ENCODE peak calls at places on chromosomes 12 and 14, in nine cellular contexts. T, V, F, Y, K, L, G, S and P are unnamed samples.

GRCh38 chr12:3520168-3520567 is 29.2 kb downstream of the PRMT8 start:
- DNase-seq in L (no peak), S (no peak), T (no peak), Y (no peak), V (no peak), K (no peak), F (no peak), G (no peak), P (peak; percentile 1)

GRCh38 chr14:101351769-101352168 is 209.5 kb upstream of the DIO3 start:
- DNase-seq in T (no peak), F (no peak), L (no peak), S (no peak), G (no peak), V (no peak), K (no peak), Y (no peak), P (no peak)

GRCh38 chr12:94710933-94711332 is 60.6 kb upstream of the TMCC3 start:
- DNase-seq in K (no peak), Y (no peak), G (peak; percentile 37), V (peak; percentile 13), L (no peak), F (no peak), T (peak; percentile 43), S (peak; percentile 29), P (peak; percentile 33)

GRCh38 chr12:116376354-116377193 is 99.1 kb upstream of the MED13L start:
- DNase-seq in L (peak; percentile 88), K (no peak), T (no peak), F (no peak), V (peak; percentile 61), S (peak; percentile 92), Y (no peak), G (no peak), P (peak; percentile 96)

GRCh38 chr12:114662512-114663177 is 21.3 kb downstream of the TBX3 start:
- DNase-seq in Y (peak; percentile 58), V (peak; percentile 92), S (peak; percentile 89), T (peak; percentile 57), F (no peak), K (peak; percentile 91), L (peak; percentile 86), G (peak; percentile 78), P (peak; percentile 98)

GRCh38 chr12:53289891-53290290 is 5.5 kb upstream of the PFDN5 start:
- DNase-seq in T (no peak), S (peak; percentile 82), V (peak; percentile 22), G (no peak), F (no peak), K (no peak), Y (no peak), L (no peak), P (peak; percentile 64)

GRCh38 chr14:94052662-94053061 is 26.5 kb downstream of the OTUB2 start:
- DNase-seq in F (no peak), K (no peak), T (no peak), L (no peak), G (no peak), S (no peak), V (no peak), Y (no peak), P (no peak)

GRCh38 chr12:15212877-15213276 is 8.3 kb downstream of the RERG start:
- DNase-seq in F (no peak), K (no peak), L (no peak), Y (no peak), S (no peak), G (peak; percentile 27), T (no peak), V (no peak), P (no peak)

GRCh38 chr14:48805315-48805714 is 780.9 kb downstream of the RPS29 start:
- DNase-seq in G (peak; percentile 51), Y (no peak), L (peak; percentile 3), S (no peak), V (no peak), K (peak; percentile 33), F (no peak), T (no peak), P (no peak)

GRCh38 chr12:13436182-13436581 is 239.7 kb downstream of the EMP1 start:
- DNase-seq in S (no peak), T (no peak), V (no peak), L (no peak), K (no peak), G (no peak), F (no peak), Y (no peak), P (no peak)

GRCh38 chr12:131441638-131442336 is 269.1 kb upstream of the SFSWAP start:
- DNase-seq in S (no peak), G (no peak), L (no peak), F (no peak), V (no peak), T (no peak), Y (no peak), K (no peak), P (no peak)

GRCh38 chr12:128817115-128818015 is 6.4 kb downstream of the SLC15A4 start:
- DNase-seq in L (peak; percentile 79), Y (no peak), G (no peak), V (peak; percentile 43), K (peak; percentile 40), T (no peak), S (peak; percentile 83), F (no peak), P (no peak)

GRCh38 chr12:7131502-7131866 is 1.3 kb downstream of the CLSTN3 start:
- DNase-seq in T (no peak), F (no peak), Y (peak; percentile 37), S (no peak), V (no peak), G (peak; percentile 31), L (no peak), K (no peak), P (no peak)

GRCh38 chr12:64860446-64860998 is 36.1 kb downstream of the TBC1D30 start:
- DNase-seq in L (no peak), S (no peak), T (no peak), K (no peak), Y (no peak), V (no peak), F (no peak), G (no peak), P (no peak)

GRCh38 chr14:90883782-90884181 is 67.6 kb upstream of the TTC7B start:
- DNase-seq in L (peak; percentile 20), S (no peak), G (no peak), F (no peak), T (no peak), V (peak; percentile 35), Y (no peak), K (no peak), P (no peak)
- H2AFZ ChIP-seq in L (no peak overlapping the region), S (no peak overlapping the region), G (peak overlapping the region; percentile 51), F (no peak overlapping the region), T (no peak overlapping the region), V (no peak overlapping the region), Y (no peak overlapping the region), K (no peak overlapping the region), P (no peak overlapping the region)

DNA sequence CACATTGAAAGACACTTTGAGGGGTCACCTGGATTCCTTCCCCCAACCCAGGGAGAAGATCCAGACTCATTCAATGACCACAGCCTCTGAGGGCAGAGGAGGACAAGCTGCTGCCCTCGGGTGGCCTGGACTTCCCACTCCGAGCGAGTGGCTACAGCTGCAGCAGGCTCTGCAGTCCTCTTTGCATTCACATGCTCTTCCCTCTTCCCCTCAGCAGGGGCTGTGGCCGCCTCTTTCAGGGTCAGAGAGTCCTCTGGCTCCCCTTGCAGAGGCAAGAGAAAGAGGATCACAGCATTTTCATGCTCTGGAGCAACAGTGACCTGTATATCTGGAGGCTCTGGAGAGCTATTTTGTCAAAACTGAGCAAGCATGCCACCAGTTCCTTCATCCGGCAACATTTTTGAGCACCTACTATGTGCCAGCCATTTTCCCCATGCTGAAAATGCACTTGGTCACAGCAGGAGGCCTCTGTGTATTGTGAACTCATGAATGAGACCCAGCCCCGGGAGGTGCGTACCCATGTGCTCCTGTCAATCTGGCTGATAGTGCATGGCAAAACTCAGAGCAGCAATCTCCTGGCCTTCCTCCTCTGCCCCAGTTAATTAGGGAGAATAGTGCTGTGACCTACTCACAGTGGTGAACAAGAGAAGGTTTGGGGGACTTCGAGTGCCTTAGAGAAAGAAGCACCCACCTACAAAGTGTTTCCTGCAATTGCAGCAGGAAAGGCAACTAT is 42.9 kb upstream of the KCNA5 start:
- DNase-seq in F (no peak), V (no peak), L (no peak), G (peak; percentile 33), T (no peak), Y (no peak), K (no peak), S (no peak), P (no peak)
- H2AFZ ChIP-seq in F (no peak overlapping the region), V (no peak overlapping the region), L (no peak overlapping the region), G (peak overlapping the region; percentile 29), T (no peak overlapping the region), Y (no peak overlapping the region), K (no peak overlapping the region), S (no peak overlapping the region), P (no peak overlapping the region)

GRCh38 chr14:49867831-49868719 is 15.5 kb upstream of the NEMF start:
- DNase-seq in Y (peak; percentile 94), S (peak; percentile 98), V (peak; percentile 96), L (peak; percentile 95), G (peak; percentile 94), T (peak; percentile 94), K (peak; percentile 98), F (peak; percentile 86), P (peak; percentile 98)

GRCh38 chr14:49868720-49869114 is 16.1 kb upstream of the NEMF start:
- DNase-seq in S (no peak), K (no peak), G (peak; percentile 0), V (no peak), F (no peak), Y (no peak), L (no peak), T (no peak), P (no peak)

GRCh38 chr14:49865431-49865859 is 12.9 kb upstream of the NEMF start:
- DNase-seq in S (peak; percentile 79), G (peak; percentile 83), F (peak; percentile 67), L (peak; percentile 71), Y (peak; percentile 74), T (no peak), K (peak; percentile 84), V (peak; percentile 73), P (peak; percentile 88)

GRCh38 chr14:49875640-49876198 is 17.2 kb upstream of the ARF6 start:
- DNase-seq in T (no peak), F (no peak), G (no peak), S (no peak), Y (no peak), V (no peak), L (no peak), K (no peak), P (no peak)

DNA sequence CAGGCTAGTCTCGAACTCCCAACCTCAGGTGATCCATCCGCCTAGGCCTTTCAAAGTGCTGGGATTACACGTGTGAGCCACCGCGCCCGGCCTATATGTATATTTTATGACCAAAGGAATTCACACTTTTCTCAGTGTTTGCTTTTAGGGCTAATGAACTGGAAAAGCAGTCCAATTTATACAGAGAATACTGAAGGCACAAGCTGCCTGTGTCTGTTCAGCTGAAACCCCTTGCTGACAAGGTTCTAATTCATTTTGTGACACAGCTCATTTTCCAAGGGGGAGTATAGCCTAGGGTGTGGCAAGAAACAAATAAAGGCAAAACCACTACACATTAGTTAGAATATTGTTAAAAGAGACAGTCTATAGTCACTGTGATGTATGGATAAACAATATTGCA is 18.3 kb upstream of the NEMF start:
- DNase-seq in K (no peak), S (no peak), V (no peak), T (no peak), F (no peak), Y (no peak), L (no peak), G (peak; percentile 0), P (no peak)
- H2AFZ ChIP-seq in K (no peak overlapping the region), S (no peak overlapping the region), V (no peak overlapping the region), T (peak overlapping the region; percentile 47), F (no peak overlapping the region), Y (no peak overlapping the region), L (no peak overlapping the region), G (no peak overlapping the region), P (no peak overlapping the region)

GRCh38 chr12:93571854-93572711 is at the start of gene SOCS2:
- DNase-seq in T (no peak), V (peak; percentile 36), L (peak; percentile 38), K (peak; percentile 63), F (peak; percentile 56), Y (peak; percentile 42), S (peak; percentile 75), G (peak; percentile 80), P (peak; percentile 20)
- H2AFZ ChIP-seq in T (no peak within 1 kb of the TSS), V (no peak within 1 kb of the TSS), L (no peak within 1 kb of the TSS), K (peak within 1 kb of the TSS; percentile 85), F (peak within 1 kb of the TSS; percentile 97), Y (peak within 1 kb of the TSS; percentile 96), S (peak within 1 kb of the TSS; percentile 76), G (peak within 1 kb of the TSS; percentile 95), P (peak within 1 kb of the TSS; percentile 85)